ENCODE peak calls at places on chromosomes 4 and X, in four cellular contexts. P is cardiac muscle cell, V is Peyer's patch, F is upper lobe of right lung. W is an unnamed sample. For H3K9me3, the result is how much of the 10 kb centered on the place peaks cover.

GRCh38 chrX:46444011-46444410 is 101.2 kb downstream of the ZNF674 start:
- DNase-seq in P (peak), V (no peak), F (no peak), W (no peak)

GRCh38 chr4:176534566-176534965 is 214.8 kb downstream of the SPCS3 start:
- DNase-seq in P (no peak), V (no peak), F (no peak), W (no peak)

GRCh38 chr4:8478801-8479744 is 38.5 kb downstream of the TRMT44 start:
- DNase-seq in P (no peak), V (no peak), F (no peak), W (no peak)

GRCh38 chrX:41337140-41337539 is 3.2 kb downstream of the DDX3X start:
- DNase-seq in P (no peak), V (no peak), F (no peak), W (no peak)

GRCh38 chr4:112321768-112322684 is 24.9 kb downstream of the ALPK1 start:
- DNase-seq in P (peak), V (peak), F (no peak), W (peak)

GRCh38 chrX:135463937-135464336 is 42.2 kb downstream of the SMIM10L2A start:
- DNase-seq in P (no peak), V (no peak), F (no peak), W (peak)

GRCh38 chr4:73343432-73343831 is 60.7 kb upstream of the ALB start:
- DNase-seq in P (no peak), V (no peak), F (no peak), W (no peak)

GRCh38 chrX:15864629-15865028 is 10.0 kb upstream of the AP1S2 start:
- DNase-seq in P (no peak), V (no peak), F (no peak), W (no peak)

GRCh38 chr4:11670304-11670703 is 241.6 kb upstream of the HS3ST1 start:
- DNase-seq in P (no peak), V (no peak), F (no peak), W (no peak)

GRCh38 chr4:80006935-80007744 is 65.9 kb downstream of the ANTXR2 start:
- DNase-seq in P (no peak), V (no peak), F (no peak), W (peak)

GRCh38 chr4:42483426-42484379 is 86.4 kb downstream of the SHISA3 start:
- DNase-seq in P (no peak), V (no peak), F (no peak), W (no peak)

GRCh38 chr4:83217721-83218522 is 66.7 kb downstream of the COQ2 start:
- DNase-seq in P (no peak), V (peak), F (no peak), W (peak)

GRCh38 chrX:78123190-78123589 is 16.3 kb downstream of the TAF9B start:
- DNase-seq in P (no peak), V (no peak), F (no peak), W (no peak)

GRCh38 chr4:145937990-145938611 is 522 bp downstream of the ZNF827 start:
- DNase-seq in P (peak), V (peak), F (no peak), W (peak)

GRCh38 chrX:131729295-131729694 is 185.4 kb downstream of the OR13H1 start:
- DNase-seq in P (no peak), V (peak), F (no peak), W (peak)

GRCh38 chr4:15778191-15778741 is at the start of gene CD38:
- DNase-seq in P (peak), V (peak), F (peak), W (no peak)

GRCh38 chrX:103811858-103812257 is 20.2 kb downstream of the RAB9B start:
- DNase-seq in P (no peak), V (no peak), F (no peak), W (no peak)

GRCh38 chrX:113048896-113049295 is 208.3 kb upstream of the AMOT start:
- DNase-seq in P (no peak), V (no peak), F (no peak), W (no peak)

GRCh38 chrX:52870041-52870440 is 2.2 kb upstream of the XAGE3 start:
- DNase-seq in P (no peak), V (no peak), F (no peak), W (no peak)

GRCh38 chr4:70880739-70881138 is 21.4 kb upstream of the MOB1B start:
- DNase-seq in P (no peak), V (no peak), F (no peak), W (no peak)

GRCh38 chr4:127888559-127888958 is 7.9 kb downstream of the PLK4 start:
- DNase-seq in P (no peak), V (no peak), F (no peak), W (no peak)

GRCh38 chr4:125727931-125728330 is 413.2 kb downstream of the FAT4 start:
- DNase-seq in P (no peak), V (no peak), F (no peak), W (no peak)

GRCh38 chr4:173519130-173520101 is 10.6 kb downstream of the HAND2 start:
- DNase-seq in P (peak), V (no peak), F (no peak), W (no peak)

GRCh38 chr4:27490747-27491146 is 630.1 kb downstream of the STIM2 start:
- DNase-seq in P (no peak), V (no peak), F (no peak), W (no peak)

GRCh38 chr4:140296335-140296753 is 77.1 kb upstream of the SCOC start:
- DNase-seq in P (no peak), V (peak), F (no peak), W (no peak)

GRCh38 chrX:132758778-132759177 is 199.7 kb downstream of the HS6ST2 start:
- DNase-seq in P (peak), V (no peak), F (no peak), W (no peak)

GRCh38 chrX:129705377-129705925 is 33.3 kb upstream of the XPNPEP2 start:
- DNase-seq in P (no peak), V (no peak), F (no peak), W (no peak)

GRCh38 chr4:2135083-2135482 is 76.0 kb downstream of the NAT8L start:
- DNase-seq in P (peak), V (no peak), F (no peak), W (peak)

GRCh38 chr4:70559216-70559830 is 32.7 kb upstream of the AMBN start:
- DNase-seq in P (peak), V (peak), F (no peak), W (peak)

GRCh38 chrX:2188840-2189239 is 311.9 kb downstream of the DHRSX start:
- DNase-seq in P (no peak), V (no peak), F (no peak), W (no peak)
- H3K9me3 ChIP-seq in P (under half), V (under half), F (under half), W (under half)

GRCh38 chrX:140509468-140510305 is 4.8 kb upstream of the SOX3 start:
- DNase-seq in P (no peak), V (no peak), F (no peak), W (no peak)
- H3K9me3 ChIP-seq in P (under half), V (under half), F (under half), W (under half)

GRCh38 chrX:9227276-9227675 is 193.3 kb upstream of the FAM9B start:
- DNase-seq in P (no peak), V (no peak), F (no peak), W (no peak)

GRCh38 chrX:9221714-9222113 is 187.8 kb upstream of the FAM9B start:
- DNase-seq in P (no peak), V (no peak), F (no peak), W (no peak)

GRCh38 chrX:9222299-9222698 is 188.4 kb upstream of the FAM9B start:
- DNase-seq in P (peak), V (no peak), F (no peak), W (no peak)
- H3K9me3 ChIP-seq in P (under half), V (under half), F (under half), W (under half)

GRCh38 chrX:47976254-47977151 is 27.3 kb downstream of the ZNF182 start:
- DNase-seq in P (no peak), V (no peak), F (no peak), W (no peak)
- H3K9me3 ChIP-seq in P (under half), V (under half), F (under half), W (under half)

GRCh38 chrX:44935172-44935571 is 62.2 kb downstream of the KDM6A start:
- DNase-seq in P (no peak), V (no peak), F (no peak), W (no peak)

GRCh38 chrX:44935640-44936039 is 62.7 kb downstream of the KDM6A start:
- DNase-seq in P (no peak), V (no peak), F (no peak), W (no peak)

GRCh38 chrX:44927398-44927797 is 54.4 kb downstream of the KDM6A start:
- DNase-seq in P (no peak), V (no peak), F (no peak), W (no peak)

GRCh38 chrX:44931441-44931973 is 58.5 kb downstream of the KDM6A start:
- DNase-seq in P (no peak), V (no peak), F (no peak), W (no peak)
- H3K9me3 ChIP-seq in P (under half), V (under half), F (under half), W (under half)

GRCh38 chr4:56627375-56627774 is 53.7 kb downstream of the HOPX start:
- DNase-seq in P (no peak), V (no peak), F (no peak), W (no peak)

GRCh38 chr4:56626420-56626819 is 54.7 kb downstream of the HOPX start:
- DNase-seq in P (no peak), V (no peak), F (no peak), W (no peak)

GRCh38 chr4:56628592-56628991 is 52.5 kb downstream of the HOPX start:
- DNase-seq in P (no peak), V (no peak), F (no peak), W (no peak)

GRCh38 chr4:56626963-56627362 is 54.1 kb downstream of the HOPX start:
- DNase-seq in P (no peak), V (no peak), F (no peak), W (peak)

DNA sequence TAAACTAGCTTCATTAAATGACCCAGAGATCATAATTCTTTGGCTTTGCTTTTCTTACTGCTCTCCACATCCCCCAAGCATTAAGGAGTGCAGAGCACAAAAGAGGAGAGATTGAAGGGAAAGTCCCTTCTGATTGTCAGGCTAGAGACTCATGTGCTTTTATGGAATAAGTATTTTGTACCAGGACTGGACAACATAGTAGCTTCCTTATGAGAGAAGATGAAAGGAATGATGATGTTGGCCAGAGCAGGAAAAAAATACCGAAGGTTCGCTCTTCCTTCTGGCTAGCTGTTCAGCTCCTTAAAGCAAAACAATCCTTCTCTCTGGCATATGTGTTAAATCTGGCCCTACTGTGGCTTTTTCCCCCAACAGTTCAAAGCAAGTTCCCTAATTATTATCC is 53.1 kb downstream of the HOPX start:
- DNase-seq in P (no peak), V (no peak), F (no peak), W (no peak)
- H3K9me3 ChIP-seq in P (under half), V (under half), F (under half), W (under half)